ENCODE peak calls at places on chromosomes 11 and 22, in four cellular contexts. One of them, this sample, is unnamed.

GRCh38 chr11:63839508-63840355 is 822 bp downstream of the MARK2 start:
- DNase-seq in K562: peak
- DNase-seq in SK-N-SH: no peak
- DNase-seq in GM12878: no peak
- DNase-seq in this sample: no peak

GRCh38 chr22:23397008-23397617 is 183.0 kb downstream of the IGLL1 start:
- DNase-seq in GM12878: no peak
- DNase-seq in SK-N-SH: no peak
- DNase-seq in K562: no peak
- DNase-seq in this sample: peak

GRCh38 chr11:64090811-64091516 is 55.2 kb downstream of the FLRT1 start:
- DNase-seq in K562: peak
- DNase-seq in GM12878: no peak
- DNase-seq in SK-N-SH: no peak
- DNase-seq in this sample: peak

GRCh38 chr22:50046481-50047245 is 11.4 kb downstream of the TTLL8 start:
- DNase-seq in GM12878: no peak
- DNase-seq in SK-N-SH: peak
- DNase-seq in K562: no peak
- DNase-seq in this sample: no peak

GRCh38 chr11:22192642-22193347 is at the start of gene ANO5:
- DNase-seq in GM12878: no peak
- DNase-seq in K562: peak
- DNase-seq in SK-N-SH: peak
- DNase-seq in this sample: peak

GRCh38 chr11:78583889-78584288 is 9.2 kb upstream of the NARS2 start:
- DNase-seq in SK-N-SH: no peak
- DNase-seq in K562: no peak
- DNase-seq in GM12878: no peak
- DNase-seq in this sample: no peak

GRCh38 chr11:104858882-104859735 is 39.2 kb downstream of the CASP12 start:
- DNase-seq in GM12878: no peak
- DNase-seq in SK-N-SH: no peak
- DNase-seq in K562: no peak
- DNase-seq in this sample: no peak

GRCh38 chr22:38567531-38568245 is 2.3 kb downstream of the DMC1 start:
- DNase-seq in GM12878: no peak
- DNase-seq in SK-N-SH: no peak
- DNase-seq in K562: no peak
- DNase-seq in this sample: no peak

GRCh38 chr22:24208012-24208749 is 26.9 kb downstream of the SUSD2 start:
- DNase-seq in K562: no peak
- DNase-seq in SK-N-SH: peak
- DNase-seq in GM12878: no peak
- DNase-seq in this sample: no peak

GRCh38 chr11:110857885-110858555 is 145.8 kb upstream of the ARHGAP20 start:
- DNase-seq in GM12878: no peak
- DNase-seq in SK-N-SH: no peak
- DNase-seq in K562: no peak
- DNase-seq in this sample: no peak

GRCh38 chr11:36249271-36249670 is 40.0 kb downstream of the COMMD9 start:
- DNase-seq in K562: no peak
- DNase-seq in SK-N-SH: no peak
- DNase-seq in GM12878: no peak
- DNase-seq in this sample: no peak

GRCh38 chr22:50641696-50642607 is 14.0 kb upstream of the ARSA start:
- DNase-seq in K562: peak
- DNase-seq in GM12878: no peak
- DNase-seq in SK-N-SH: no peak
- DNase-seq in this sample: peak

GRCh38 chr11:98701541-98701940 is 319.2 kb upstream of the CNTN5 start:
- DNase-seq in K562: no peak
- DNase-seq in SK-N-SH: no peak
- DNase-seq in GM12878: no peak
- DNase-seq in this sample: no peak

GRCh38 chr22:50001388-50002231 is 11.0 kb downstream of the IL17REL start:
- DNase-seq in SK-N-SH: no peak
- DNase-seq in K562: no peak
- DNase-seq in GM12878: no peak
- DNase-seq in this sample: no peak

GRCh38 chr22:26448941-26449340 is 19.9 kb downstream of the ASPHD2 start:
- DNase-seq in GM12878: no peak
- DNase-seq in K562: no peak
- DNase-seq in SK-N-SH: no peak
- DNase-seq in this sample: no peak

GRCh38 chr22:26887456-26887855 is 230.1 kb downstream of the MIAT start:
- DNase-seq in GM12878: no peak
- DNase-seq in SK-N-SH: no peak
- DNase-seq in K562: no peak
- DNase-seq in this sample: no peak

GRCh38 chr11:102573851-102574250 is 43.3 kb upstream of the MMP7 start:
- DNase-seq in K562: no peak
- DNase-seq in GM12878: no peak
- DNase-seq in SK-N-SH: no peak
- DNase-seq in this sample: no peak

GRCh38 chr22:42880815-42881214 is 23.7 kb upstream of the ARFGAP3 start:
- DNase-seq in GM12878: no peak
- DNase-seq in SK-N-SH: no peak
- DNase-seq in K562: no peak
- DNase-seq in this sample: peak

GRCh38 chr11:33877029-33877428 is 14.8 kb downstream of the LMO2 start:
- DNase-seq in K562: no peak
- DNase-seq in SK-N-SH: no peak
- DNase-seq in GM12878: no peak
- DNase-seq in this sample: no peak

GRCh38 chr11:64233913-64234839 is at the start of gene VEGFB:
- DNase-seq in K562: peak
- DNase-seq in SK-N-SH: peak
- DNase-seq in GM12878: no peak
- DNase-seq in this sample: peak

GRCh38 chr22:45248832-45249561 is 8.3 kb upstream of the KIAA0930 start:
- DNase-seq in K562: no peak
- DNase-seq in GM12878: peak
- DNase-seq in SK-N-SH: no peak
- DNase-seq in this sample: no peak

GRCh38 chr22:49961601-49962011 is 1.0 kb downstream of the PIM3 start:
- DNase-seq in GM12878: no peak
- DNase-seq in SK-N-SH: no peak
- DNase-seq in K562: no peak
- DNase-seq in this sample: peak

GRCh38 chr11:56783448-56784041 is 35.0 kb upstream of the OR9G4 start:
- DNase-seq in GM12878: no peak
- DNase-seq in SK-N-SH: peak
- DNase-seq in K562: peak
- DNase-seq in this sample: no peak

GRCh38 chr22:43151251-43152000 is at the start of gene TSPO:
- DNase-seq in K562: peak
- DNase-seq in GM12878: no peak
- DNase-seq in SK-N-SH: peak
- DNase-seq in this sample: no peak

GRCh38 chr11:61062181-61062955 is 39.9 kb upstream of the CD5 start:
- DNase-seq in K562: no peak
- DNase-seq in GM12878: no peak
- DNase-seq in SK-N-SH: no peak
- DNase-seq in this sample: no peak

GRCh38 chr11:18958221-18958910 is 19.2 kb upstream of the MRGPRX1 start:
- DNase-seq in SK-N-SH: no peak
- DNase-seq in GM12878: no peak
- DNase-seq in K562: no peak
- DNase-seq in this sample: peak

GRCh38 chr11:129546266-129546665 is 170.6 kb downstream of the BARX2 start:
- DNase-seq in SK-N-SH: no peak
- DNase-seq in K562: no peak
- DNase-seq in GM12878: no peak
- DNase-seq in this sample: no peak

GRCh38 chr11:10800292-10800691 is 8.4 kb downstream of the EIF4G2 start:
- DNase-seq in SK-N-SH: no peak
- DNase-seq in K562: no peak
- DNase-seq in GM12878: no peak
- DNase-seq in this sample: no peak

GRCh38 chr11:27571151-27571840 is 64.7 kb upstream of the LIN7C start:
- DNase-seq in SK-N-SH: peak
- DNase-seq in GM12878: no peak
- DNase-seq in K562: no peak
- DNase-seq in this sample: no peak

GRCh38 chr11:19664896-19665548 is 47.6 kb upstream of the NAV2 start:
- DNase-seq in SK-N-SH: no peak
- DNase-seq in GM12878: no peak
- DNase-seq in K562: no peak
- DNase-seq in this sample: no peak

GRCh38 chr22:31155425-31155824 is 4.6 kb upstream of the RNF185 start:
- DNase-seq in GM12878: no peak
- DNase-seq in SK-N-SH: no peak
- DNase-seq in K562: no peak
- DNase-seq in this sample: no peak

GRCh38 chr22:24035296-24035695 is 24.2 kb downstream of the CABIN1 start:
- DNase-seq in GM12878: no peak
- DNase-seq in K562: no peak
- DNase-seq in SK-N-SH: no peak
- DNase-seq in this sample: no peak

GRCh38 chr11:120800206-120800605 is 223.7 kb upstream of the TBCEL start:
- DNase-seq in K562: no peak
- DNase-seq in SK-N-SH: no peak
- DNase-seq in GM12878: no peak
- DNase-seq in this sample: no peak

DNA sequence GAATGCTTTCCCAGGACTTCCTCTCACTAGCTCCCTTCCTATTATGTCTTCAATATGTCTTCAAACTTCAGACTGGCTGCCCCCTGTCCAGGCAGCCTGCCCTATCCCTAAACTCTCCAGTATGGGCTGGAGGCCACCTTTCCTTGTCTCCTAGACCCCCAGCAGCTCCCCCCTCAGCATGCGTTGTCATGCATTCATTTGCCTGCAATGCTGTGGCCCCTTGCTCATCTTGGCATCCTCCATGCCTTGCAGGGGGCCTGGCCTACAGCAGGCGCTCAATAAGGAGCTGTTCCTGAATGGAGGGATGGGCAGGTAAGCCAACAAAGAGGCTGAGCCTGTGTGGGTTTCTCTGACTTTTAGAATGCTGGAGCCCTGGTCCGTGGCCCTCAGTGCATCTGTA is 16.4 kb upstream of the ARAP1 start:
- DNase-seq in K562: no peak
- DNase-seq in GM12878: no peak
- DNase-seq in SK-N-SH: no peak
- DNase-seq in this sample: no peak
- TF ChIP-seq USF1 in K562: no peak
- TF ChIP-seq USF1 in GM12878: no peak
- TF ChIP-seq USF1 in SK-N-SH: no peak
- TF ChIP-seq USF1 in this sample: no peak

DNA sequence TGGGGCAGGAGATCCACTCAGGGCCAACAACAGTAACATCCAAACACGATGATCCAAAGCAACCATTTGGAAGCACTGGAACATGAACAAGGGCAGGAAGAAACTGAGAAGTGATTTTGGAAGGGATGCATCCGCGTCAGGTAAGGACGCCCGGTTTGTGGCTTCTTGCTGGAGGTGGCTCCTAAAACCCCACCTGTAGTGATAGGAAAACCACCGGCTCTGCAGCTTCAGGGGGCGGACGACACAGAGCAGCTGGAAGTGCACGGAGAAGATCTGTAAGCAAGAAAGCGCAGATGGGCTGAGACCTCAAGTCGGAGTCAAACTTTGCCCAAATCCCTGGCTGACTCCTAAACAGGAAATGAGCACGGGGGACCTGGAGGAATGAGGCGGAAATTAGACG is 1066.1 kb downstream of the BRD1 start:
- DNase-seq in GM12878: no peak
- DNase-seq in SK-N-SH: no peak
- DNase-seq in K562: no peak
- DNase-seq in this sample: peak
- TF ChIP-seq USF1 in GM12878: no peak
- TF ChIP-seq USF1 in SK-N-SH: no peak
- TF ChIP-seq USF1 in K562: no peak
- TF ChIP-seq USF1 in this sample: no peak

DNA sequence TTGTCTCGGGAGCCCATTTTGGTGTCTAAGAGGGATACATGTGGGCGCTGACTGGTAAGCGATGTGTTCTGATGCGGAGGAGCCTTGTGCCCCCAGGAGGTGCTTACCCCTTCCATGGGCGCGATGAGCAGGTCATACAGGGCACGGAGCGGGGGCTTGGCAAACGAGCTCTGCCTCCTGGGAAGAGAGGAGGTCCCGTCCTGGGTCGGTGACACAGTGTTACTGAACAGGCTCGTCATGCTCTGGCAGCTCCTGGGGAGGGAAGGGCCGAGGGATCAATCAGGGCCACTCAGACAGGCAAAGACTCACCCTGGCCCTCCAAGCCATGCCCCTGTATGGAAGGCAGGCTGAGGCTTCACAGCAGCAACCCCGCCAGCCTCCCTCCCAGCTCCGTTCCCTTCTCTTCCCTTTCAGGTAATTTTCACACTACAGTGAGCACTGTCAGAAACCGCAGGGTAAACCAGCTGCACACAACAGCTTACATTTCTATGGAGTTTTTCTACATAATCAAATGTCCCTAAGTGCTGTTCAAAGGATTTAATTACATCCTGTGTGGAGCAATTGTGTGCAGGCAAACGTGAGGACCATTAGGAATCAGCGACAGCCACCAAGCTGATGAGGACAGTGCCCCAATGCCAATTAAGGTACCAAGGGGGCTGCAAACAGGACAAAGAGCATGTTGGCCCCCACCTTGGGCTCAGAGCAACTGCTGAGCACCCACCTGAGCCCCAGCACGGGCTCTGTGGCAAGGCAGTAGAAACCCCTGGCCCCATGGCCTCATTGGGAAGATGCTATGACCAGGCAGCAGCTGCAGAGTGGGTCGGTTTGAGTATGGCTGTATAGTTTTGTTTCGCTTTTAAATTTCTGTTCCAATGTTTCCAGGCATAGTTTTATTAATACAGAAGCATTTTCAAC is 95.3 kb upstream of the PITPNB start:
- DNase-seq in GM12878: no peak
- DNase-seq in K562: no peak
- DNase-seq in SK-N-SH: no peak
- DNase-seq in this sample: peak
- TF ChIP-seq USF1 in GM12878: no peak
- TF ChIP-seq USF1 in K562: no peak
- TF ChIP-seq USF1 in SK-N-SH: no peak
- TF ChIP-seq USF1 in this sample: no peak

DNA sequence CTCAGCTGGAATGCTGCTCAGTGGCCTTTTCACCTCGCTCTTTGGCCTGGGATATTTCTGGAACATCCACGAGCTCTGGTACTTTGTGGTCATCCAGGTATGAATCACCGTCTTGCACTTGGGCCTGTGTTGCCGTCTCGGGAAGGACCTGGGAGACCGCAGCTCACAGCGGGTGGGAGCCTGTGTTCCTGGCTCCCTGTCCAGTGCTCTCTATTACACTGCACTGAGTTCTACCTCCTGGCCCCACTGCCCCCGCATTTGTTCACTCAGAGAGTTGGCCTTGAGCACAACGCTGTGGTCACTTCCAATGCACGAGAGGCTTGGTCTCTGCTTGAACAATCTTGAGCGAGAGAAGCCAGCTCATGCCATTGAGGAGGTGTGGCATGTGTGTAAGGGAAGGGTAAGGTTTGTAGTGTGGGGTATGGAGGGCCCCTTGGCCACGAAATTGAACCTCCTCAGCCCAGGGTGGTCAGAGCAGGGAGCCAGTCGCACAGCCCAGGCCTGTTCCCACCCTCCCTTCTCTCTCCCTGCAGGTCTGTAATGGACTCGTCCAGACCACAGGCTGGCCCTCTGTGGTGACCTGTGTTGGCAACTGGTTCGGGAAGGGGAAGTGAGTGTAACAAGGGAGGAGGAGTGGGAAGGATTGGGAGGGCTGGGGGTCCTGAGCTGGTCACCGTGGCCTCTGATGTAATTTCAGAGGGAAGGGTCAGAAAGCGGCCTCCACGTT is 16.2 kb downstream of the SLC37A2 start:
- DNase-seq in SK-N-SH: no peak
- DNase-seq in GM12878: no peak
- DNase-seq in K562: no peak
- DNase-seq in this sample: no peak
- TF ChIP-seq USF1 in SK-N-SH: no peak
- TF ChIP-seq USF1 in GM12878: no peak
- TF ChIP-seq USF1 in K562: no peak
- TF ChIP-seq USF1 in this sample: no peak

This sample was measured in WTC11.